ENCODE peak calls at places on chromosomes 4 and X, in four cellular contexts. M is A673, F is brain microvascular endothelial cell, J is cardiac muscle cell. X is an unnamed sample.

GRCh38 chrX:131987252-131987651 is 35.9 kb upstream of the STK26 start:
- DNase-seq in M (no peak), F (no peak), J (no peak), X (no peak)

GRCh38 chr4:26496207-26496783 is 6.0 kb upstream of the CCKAR start:
- DNase-seq in M (no peak), F (no peak), J (no peak), X (no peak)

GRCh38 chrX:63349307-63349706 is 1.8 kb downstream of the SPIN4 start:
- DNase-seq in M (no peak), F (no peak), J (peak), X (no peak)

GRCh38 chrX:55279832-55280231 is 15.1 kb upstream of the PAGE3 start:
- DNase-seq in M (no peak), F (no peak), J (no peak), X (no peak)

GRCh38 chr4:6038711-6039110 is 20.5 kb upstream of the C4orf50 start:
- DNase-seq in M (no peak), F (no peak), J (no peak), X (no peak)

GRCh38 chr4:55435136-55435535 is 39.4 kb downstream of the TMEM165 start:
- DNase-seq in M (no peak), F (no peak), J (peak), X (no peak)

GRCh38 chr4:103443324-103443723 is 245.2 kb upstream of the CENPE start:
- DNase-seq in M (no peak), F (peak), J (no peak), X (no peak)

GRCh38 chrX:141760761-141761160 is 62.2 kb upstream of the SPANXD start:
- DNase-seq in M (no peak), F (no peak), J (no peak), X (no peak)

GRCh38 chrX:95145848-95146540 is 1472.0 kb downstream of the FAM133A start:
- DNase-seq in M (peak), F (no peak), J (no peak), X (no peak)

GRCh38 chr4:113052379-113052951 is 3.0 kb downstream of the ANK2 start:
- DNase-seq in M (no peak), F (peak), J (peak), X (no peak)

GRCh38 chr4:152956650-152957436 is 20.7 kb downstream of the FHDC1 start:
- DNase-seq in M (no peak), F (peak), J (peak), X (no peak)

GRCh38 chrX:17550011-17550410 is 175.0 kb downstream of the NHS start:
- DNase-seq in M (no peak), F (no peak), J (no peak), X (no peak)

GRCh38 chr4:105838082-105838481 is 57.2 kb upstream of the NPNT start:
- DNase-seq in M (no peak), F (no peak), J (no peak), X (no peak)

GRCh38 chr4:7399433-7400234 is 35.1 kb downstream of the PSAPL1 start:
- DNase-seq in M (no peak), F (no peak), J (no peak), X (no peak)

GRCh38 chr4:77201857-77202256 is 44.9 kb downstream of the CCNG2 start:
- DNase-seq in M (no peak), F (no peak), J (no peak), X (peak)

GRCh38 chr4:179880756-179881155 is 2362.4 kb upstream of the TENM3 start:
- DNase-seq in M (no peak), F (no peak), J (no peak), X (no peak)

GRCh38 chrX:82732861-82733260 is 775.2 kb upstream of the POU3F4 start:
- DNase-seq in M (no peak), F (no peak), J (no peak), X (no peak)

GRCh38 chrX:118736394-118737010 is 9.1 kb downstream of the IL13RA1 start:
- DNase-seq in M (no peak), F (no peak), J (no peak), X (no peak)

GRCh38 chr4:177485528-177485927 is 43.3 kb upstream of the AGA start:
- DNase-seq in M (no peak), F (peak), J (peak), X (peak)

GRCh38 chrX:8867454-8867853 is 66.3 kb upstream of the FAM9A start:
- DNase-seq in M (no peak), F (no peak), J (no peak), X (no peak)

GRCh38 chr4:19983072-19983471 is 268.6 kb upstream of the SLIT2 start:
- DNase-seq in M (peak), F (peak), J (peak), X (peak)

GRCh38 chrX:145609951-145610511 is 207.6 kb upstream of the SLITRK2 start:
- DNase-seq in M (no peak), F (peak), J (no peak), X (no peak)

GRCh38 chr4:9679704-9680478 is 101.5 kb upstream of the DRD5 start:
- DNase-seq in M (no peak), F (no peak), J (no peak), X (no peak)

GRCh38 chr4:128606173-128606572 is 203.3 kb upstream of the JADE1 start:
- DNase-seq in M (no peak), F (peak), J (no peak), X (peak)

GRCh38 chr4:8728536-8729407 is 136.2 kb downstream of the CPZ start:
- DNase-seq in M (no peak), F (no peak), J (no peak), X (no peak)

GRCh38 chrX:103831342-103831802 is 685 bp downstream of the RAB9B start:
- DNase-seq in M (peak), F (no peak), J (no peak), X (no peak)

GRCh38 chr4:156252300-156253016 is 298.8 kb upstream of the CTSO start:
- DNase-seq in M (no peak), F (peak), J (peak), X (no peak)

GRCh38 chr4:63814171-63814964 is 594.9 kb downstream of the TECRL start:
- DNase-seq in M (no peak), F (no peak), J (no peak), X (no peak)

GRCh38 chrX:31333181-31333831 is 261.5 kb upstream of the FTHL17 start:
- DNase-seq in M (peak), F (no peak), J (peak), X (no peak)

GRCh38 chrX:132071260-132071659 is 48.2 kb downstream of the STK26 start:
- DNase-seq in M (peak), F (no peak), J (peak), X (no peak)

GRCh38 chr4:142512161-142512560 is 333.9 kb downstream of the INPP4B start:
- DNase-seq in M (no peak), F (no peak), J (no peak), X (no peak)

GRCh38 chr4:41748788-41749445 is 392 bp upstream of the PHOX2B start:
- DNase-seq in M (peak), F (no peak), J (no peak), X (no peak)

GRCh38 chr4:172726001-172726423 is 442.6 kb upstream of the GALNT7 start:
- DNase-seq in M (no peak), F (no peak), J (no peak), X (no peak)

GRCh38 chr4:82429728-82430192 is 502 bp downstream of the HNRNPDL start:
- DNase-seq in M (no peak), F (peak), J (no peak), X (no peak)

GRCh38 chrX:19183777-19184485 is 61.7 kb upstream of the ADGRG2 start:
- DNase-seq in M (peak), F (no peak), J (no peak), X (no peak)

GRCh38 chrX:140762061-140762460 is 52.5 kb downstream of the LINC00632 start:
- DNase-seq in M (peak), F (peak), J (peak), X (no peak)

GRCh38 chr4:120801171-120801758 is 121.3 kb downstream of the PRDM5 start:
- DNase-seq in M (no peak), F (peak), J (peak), X (no peak)
- H3K27ac ChIP-seq in M (no peak), F (no peak), J (peak), X (no peak)

GRCh38 chr4:786861-787300 is 39.0 kb downstream of the CPLX1 start:
- DNase-seq in M (no peak), F (no peak), J (no peak), X (no peak)
- H3K27ac ChIP-seq in M (no peak), F (no peak), J (no peak), X (no peak)

GRCh38 chrX:152831391-152831790 is 528 bp downstream of the NSDHL start:
- DNase-seq in M (no peak), F (no peak), J (no peak), X (no peak)
- H3K27ac ChIP-seq in M (peak), F (peak), J (peak), X (peak)

GRCh38 chr4:186644316-186644638 is 79.4 kb downstream of the FAT1 start:
- DNase-seq in M (no peak), F (no peak), J (no peak), X (no peak)
- H3K27ac ChIP-seq in M (no peak), F (peak), J (no peak), X (peak)

X was measured in epithelial cell of prostate.